ENCODE peak calls at places on chromosomes 16 and 17, in four cellular contexts. R is fibroblast of the aortic adventitia, A is tibial nerve, Y is lung. S is an unnamed sample.

GRCh38 chr16:16083421-16084156 is 134.2 kb downstream of the ABCC1 start:
- DNase-seq in R (peak; percentile 32), A (no peak), Y (no peak), S (no peak)

GRCh38 chr16:23424292-23424958 is 28.6 kb downstream of the COG7 start:
- DNase-seq in R (no peak), A (no peak), Y (peak; percentile 48), S (no peak)

GRCh38 chr17:1953866-1954265 is 71.3 kb downstream of the RTN4RL1 start:
- DNase-seq in R (no peak), A (no peak), Y (no peak), S (no peak)

GRCh38 chr16:30187971-30188561 is 4.7 kb downstream of the CORO1A start:
- DNase-seq in R (no peak), A (no peak), Y (no peak), S (no peak)

GRCh38 chr16:57893559-57894389 is 77.2 kb downstream of the CNGB1 start:
- DNase-seq in R (peak; percentile 79), A (no peak), Y (peak; percentile 55), S (peak; percentile 65)

GRCh38 chr17:404703-405102 is 52.1 kb upstream of the RPH3AL start:
- DNase-seq in R (no peak), A (no peak), Y (no peak), S (no peak)

GRCh38 chr16:28090646-28091377 is 27.3 kb upstream of the GSG1L start:
- DNase-seq in R (peak; percentile 23), A (no peak), Y (no peak), S (no peak)

GRCh38 chr16:46745594-46745993 is 2.5 kb downstream of the MYLK3 start:
- DNase-seq in R (no peak), A (no peak), Y (no peak), S (no peak)

GRCh38 chr17:48440660-48441059 is 10.6 kb upstream of the SKAP1 start:
- DNase-seq in R (no peak), A (no peak), Y (no peak), S (no peak)

GRCh38 chr17:40293363-40293762 is 5.7 kb downstream of the CDC6 start:
- DNase-seq in R (peak; percentile 64), A (peak; percentile 56), Y (no peak), S (no peak)

DNA sequence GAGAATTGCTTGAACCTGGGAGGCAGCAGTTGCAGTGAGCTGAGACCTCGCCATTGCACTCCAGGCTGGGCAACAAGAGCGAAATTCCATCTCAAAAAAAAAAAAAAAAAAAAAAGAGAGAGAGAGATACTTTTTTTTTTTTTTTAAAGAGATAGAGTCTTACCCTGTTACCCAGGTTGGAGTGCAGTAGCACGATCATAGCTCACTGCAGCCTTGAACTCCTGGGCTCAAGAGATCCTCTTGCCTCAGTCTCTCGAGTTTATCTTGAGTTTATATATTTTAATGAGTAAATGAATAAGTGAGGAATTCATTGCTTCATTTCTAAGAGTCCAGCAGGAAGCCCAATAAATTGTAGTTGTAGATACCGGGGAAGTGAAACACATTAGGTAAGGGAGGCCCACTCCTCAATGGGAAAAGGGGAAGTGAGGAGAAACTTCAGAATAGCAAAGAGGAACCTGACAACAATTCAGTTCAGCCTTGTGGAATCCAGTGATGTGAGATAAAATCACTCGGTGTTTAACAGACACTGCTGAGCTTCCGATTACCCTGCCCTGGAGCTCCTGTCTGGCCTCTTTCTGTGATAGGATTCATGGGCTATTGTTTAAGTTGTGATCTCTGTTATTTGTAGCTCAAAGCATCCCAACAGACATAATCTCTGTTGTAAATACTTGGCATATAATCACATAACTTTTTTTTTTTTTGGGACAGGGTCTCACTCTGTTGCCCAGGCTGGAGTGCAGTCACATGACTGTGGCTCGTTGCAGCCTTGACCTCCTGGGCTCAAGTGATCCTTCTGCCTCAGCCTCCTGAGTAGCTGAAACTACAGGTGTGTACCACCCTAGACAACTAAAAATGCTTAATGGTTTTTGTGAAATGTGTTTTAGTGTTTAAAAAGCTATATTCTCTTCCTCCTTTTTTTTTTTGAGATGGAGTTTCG is 15.8 kb upstream of the ITGAM start:
- DNase-seq in R (no peak), A (no peak), Y (no peak), S (peak; percentile 60)
- TF ChIP-seq CTCF in R (no peak), A (no peak), Y (no peak), S (no peak)

GRCh38 chr16:56851671-56852400 is 13.2 kb upstream of the SLC12A3 start:
- DNase-seq in R (peak; percentile 58), A (no peak), Y (no peak), S (no peak)
- TF ChIP-seq CTCF in R (peak; percentile 71), A (no peak), Y (no peak), S (peak; percentile 43)

DNA sequence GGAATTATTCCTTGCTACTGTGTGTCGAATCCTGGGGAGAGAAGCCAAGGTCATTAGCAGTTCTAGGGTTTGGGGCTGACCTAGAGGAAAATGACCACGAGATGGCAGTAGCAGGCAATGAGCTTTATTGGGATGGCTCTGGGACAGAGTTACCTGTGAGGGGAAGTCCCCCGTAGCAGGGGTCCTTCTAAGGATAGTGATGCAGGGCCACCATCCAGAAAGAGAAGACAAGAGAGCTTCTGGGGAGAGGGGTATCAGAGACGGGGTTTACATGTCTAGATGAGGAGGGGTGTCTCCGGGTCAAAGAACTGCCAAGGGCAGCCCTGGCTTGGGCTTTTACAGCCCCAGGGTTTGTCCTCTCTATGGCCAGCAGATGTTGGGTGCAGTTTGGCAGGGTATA is 6.4 kb upstream of the GGT6 start:
- DNase-seq in R (peak; percentile 52), A (peak; percentile 63), Y (peak; percentile 56), S (no peak)
- TF ChIP-seq CTCF in R (peak; percentile 83), A (peak; percentile 63), Y (peak; percentile 76), S (peak; percentile 69)

DNA sequence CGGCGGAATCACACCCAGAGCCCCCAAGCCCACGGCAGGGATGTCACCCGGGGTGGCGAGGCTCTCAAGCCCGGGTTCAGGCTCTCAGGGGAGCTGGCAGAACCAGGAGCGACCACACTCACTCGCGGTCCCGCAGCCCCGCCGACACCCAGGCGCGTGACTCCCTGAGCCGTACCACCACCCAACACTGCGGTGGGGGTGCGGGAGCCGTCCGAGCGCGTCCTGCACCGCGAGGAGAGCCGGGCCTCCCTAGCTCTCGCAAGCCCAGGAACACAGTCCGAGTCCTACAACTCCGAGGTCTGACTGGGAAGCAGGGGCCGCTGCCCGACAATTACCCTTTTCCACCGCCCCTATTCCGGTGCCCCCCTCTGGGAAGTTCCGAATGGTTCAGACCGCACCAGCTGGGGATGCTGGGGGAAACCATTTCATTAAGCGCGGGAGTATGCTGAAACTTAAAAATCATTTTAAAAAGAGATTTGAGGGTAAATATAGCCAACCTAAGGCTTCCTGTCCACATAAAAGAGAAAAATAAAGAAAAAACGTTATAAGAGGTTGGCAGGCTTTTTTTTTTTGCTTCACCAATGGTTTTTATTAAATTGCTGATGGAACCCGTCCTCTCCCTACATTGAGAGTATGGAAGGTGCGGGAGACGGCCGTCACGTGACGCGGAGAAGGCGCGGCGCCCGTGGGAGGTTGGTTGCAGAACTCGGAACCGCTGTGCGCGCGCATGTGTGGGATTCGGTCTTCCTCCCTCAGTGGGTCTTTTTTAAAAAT is at the start of gene FLCN:
- DNase-seq in R (peak; percentile 94), A (peak; percentile 92), Y (peak; percentile 92), S (peak; percentile 92)
- TF ChIP-seq CTCF in R (no peak), A (no peak), Y (no peak), S (no peak)

DNA sequence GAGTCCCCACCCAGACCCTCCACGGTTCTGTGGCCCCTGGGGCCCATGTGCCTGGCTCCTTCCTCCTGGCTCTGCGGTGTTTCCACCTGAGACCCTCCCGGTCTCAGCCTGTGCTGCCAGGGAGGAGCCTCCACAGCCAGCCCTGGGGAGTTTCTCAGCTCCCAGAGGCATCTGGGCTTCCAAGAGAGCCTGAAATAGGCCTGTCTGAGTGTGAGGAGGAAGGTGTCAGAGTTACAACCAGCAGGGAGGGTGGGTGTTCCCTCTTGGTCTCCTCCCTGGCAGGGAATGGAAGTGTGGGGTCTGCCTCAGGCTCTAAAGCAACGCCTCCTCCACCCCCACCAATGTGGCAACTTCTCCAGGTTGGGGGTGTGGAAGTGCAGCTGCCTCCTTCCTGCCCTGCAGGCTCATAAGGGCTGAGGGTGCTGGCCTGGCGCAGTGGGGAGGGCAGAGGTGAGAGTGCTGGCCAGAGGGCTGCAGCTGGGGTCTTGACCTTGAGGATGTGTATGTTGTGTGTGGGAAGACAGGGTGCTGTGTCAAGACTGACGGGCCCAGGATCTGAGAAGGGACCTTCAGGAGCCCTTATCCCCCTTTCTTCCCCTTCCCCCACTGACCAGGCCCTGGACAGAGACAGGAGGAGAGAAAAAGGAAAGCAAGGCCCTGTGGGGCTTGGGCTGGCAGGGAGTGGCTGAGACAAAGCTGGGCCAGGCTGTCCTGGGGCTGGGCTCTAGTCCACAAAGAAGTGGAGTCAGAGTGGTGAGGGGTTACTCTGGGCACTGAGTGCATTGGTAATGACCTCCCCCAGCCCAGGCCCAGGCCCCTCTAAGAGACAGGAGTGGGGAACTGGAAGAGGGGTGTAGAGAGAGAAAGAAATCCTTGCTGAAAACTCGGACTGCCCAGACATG is 2.4 kb downstream of the CYGB start:
- DNase-seq in R (no peak), A (no peak), Y (no peak), S (no peak)
- TF ChIP-seq CTCF in R (no peak), A (no peak), Y (no peak), S (no peak)

GRCh38 chr17:67274466-67274865 is 29.5 kb upstream of the HELZ start:
- DNase-seq in R (no peak), A (no peak), Y (no peak), S (no peak)

GRCh38 chr17:67276075-67276474 is 31.1 kb upstream of the HELZ start:
- DNase-seq in R (no peak), A (no peak), Y (no peak), S (no peak)

GRCh38 chr17:67270411-67270810 is 25.4 kb upstream of the HELZ start:
- DNase-seq in R (no peak), A (no peak), Y (no peak), S (no peak)

GRCh38 chr17:67273900-67274299 is 28.9 kb upstream of the HELZ start:
- DNase-seq in R (no peak), A (no peak), Y (no peak), S (no peak)

GRCh38 chr17:67272312-67273050 is 27.5 kb upstream of the HELZ start:
- DNase-seq in R (no peak), A (no peak), Y (no peak), S (no peak)
- TF ChIP-seq CTCF in R (peak; percentile 38), A (no peak), Y (no peak), S (peak; percentile 46)

DNA sequence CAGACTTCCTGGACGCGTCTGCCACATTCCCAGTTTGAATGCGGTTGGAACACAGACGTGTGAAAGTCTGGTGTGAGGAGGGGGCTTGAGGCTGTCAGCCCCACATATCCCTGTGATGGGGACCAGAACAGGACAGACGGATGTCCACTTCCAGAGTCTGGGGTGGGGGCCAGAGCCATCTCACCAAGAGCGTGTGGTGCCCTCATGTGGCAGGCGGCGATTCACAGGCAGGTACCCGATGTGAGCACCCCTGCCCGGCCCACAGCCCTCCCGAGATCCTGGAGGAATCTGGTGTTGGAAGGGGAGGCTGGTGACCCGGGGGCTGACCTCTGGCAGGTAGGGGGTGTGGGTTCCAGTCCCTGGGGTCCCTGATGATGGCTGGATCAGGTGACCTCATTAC is 51.5 kb downstream of the ENGASE start:
- DNase-seq in R (no peak), A (no peak), Y (no peak), S (no peak)
- TF ChIP-seq CTCF in R (peak; percentile 0), A (no peak), Y (no peak), S (no peak)

GRCh38 chr17:35912339-35912912 is 18.1 kb downstream of the RDM1 start:
- DNase-seq in R (no peak), A (no peak), Y (no peak), S (no peak)
- TF ChIP-seq CTCF in R (no peak), A (no peak), Y (no peak), S (no peak)

S was measured in CD14-positive monocyte.